ENCODE peak calls at places on chromosome 17, in four cellular contexts. One of them, this sample, is unnamed.

GRCh38 chr17:27810902-27811557 is 10.7 kb upstream of the NOS2 start:
- DNase-seq in COLO829: no peak
- DNase-seq in WERI-Rb-1: peak
- DNase-seq in GM23338: no peak
- DNase-seq in this sample: no peak

GRCh38 chr17:79707931-79708891 is 22.5 kb upstream of the ENPP7 start:
- DNase-seq in COLO829: peak
- DNase-seq in WERI-Rb-1: peak
- DNase-seq in GM23338: peak
- DNase-seq in this sample: peak

GRCh38 chr17:31690118-31690517 is 168.9 kb downstream of the COPRS start:
- DNase-seq in COLO829: no peak
- DNase-seq in WERI-Rb-1: no peak
- DNase-seq in GM23338: no peak
- DNase-seq in this sample: no peak

GRCh38 chr17:4074831-4075495 is 67.9 kb downstream of the ZZEF1 start:
- DNase-seq in COLO829: peak
- DNase-seq in WERI-Rb-1: no peak
- DNase-seq in GM23338: peak
- DNase-seq in this sample: peak

GRCh38 chr17:34539881-34540280 is 39.5 kb upstream of the TMEM132E start:
- DNase-seq in COLO829: no peak
- DNase-seq in WERI-Rb-1: no peak
- DNase-seq in GM23338: no peak
- DNase-seq in this sample: no peak

GRCh38 chr17:29847527-29847931 is 82.5 kb downstream of the SSH2 start:
- DNase-seq in COLO829: no peak
- DNase-seq in WERI-Rb-1: no peak
- DNase-seq in GM23338: peak
- DNase-seq in this sample: peak

GRCh38 chr17:67401598-67402504 is 24.8 kb downstream of the PITPNC1 start:
- DNase-seq in COLO829: no peak
- DNase-seq in WERI-Rb-1: no peak
- DNase-seq in GM23338: peak
- DNase-seq in this sample: no peak

GRCh38 chr17:79666111-79666510 is 55.3 kb upstream of the RBFOX3 start:
- DNase-seq in COLO829: no peak
- DNase-seq in WERI-Rb-1: peak
- DNase-seq in GM23338: no peak
- DNase-seq in this sample: no peak

GRCh38 chr17:1606352-1606985 is 22.2 kb downstream of the SLC43A2 start:
- DNase-seq in COLO829: no peak
- DNase-seq in WERI-Rb-1: no peak
- DNase-seq in GM23338: no peak
- DNase-seq in this sample: no peak

GRCh38 chr17:14793237-14793636 is 471.9 kb downstream of the PMP22 start:
- DNase-seq in COLO829: no peak
- DNase-seq in WERI-Rb-1: no peak
- DNase-seq in GM23338: no peak
- DNase-seq in this sample: no peak

GRCh38 chr17:79248843-79249242 is 174.2 kb downstream of the ENGASE start:
- DNase-seq in COLO829: no peak
- DNase-seq in WERI-Rb-1: no peak
- DNase-seq in GM23338: peak
- DNase-seq in this sample: no peak

GRCh38 chr17:82365586-82366295 is 5.8 kb upstream of the UTS2R start:
- DNase-seq in COLO829: no peak
- DNase-seq in WERI-Rb-1: peak
- DNase-seq in GM23338: no peak
- DNase-seq in this sample: no peak

GRCh38 chr17:16443390-16444257 is 28.3 kb downstream of the TRPV2 start:
- DNase-seq in COLO829: no peak
- DNase-seq in WERI-Rb-1: no peak
- DNase-seq in GM23338: no peak
- DNase-seq in this sample: no peak

GRCh38 chr17:83128306-83129240 is 49.2 kb downstream of the METRNL start:
- DNase-seq in COLO829: no peak
- DNase-seq in WERI-Rb-1: no peak
- DNase-seq in GM23338: no peak
- DNase-seq in this sample: no peak

GRCh38 chr17:63911657-63912100 is 621 bp upstream of the CSHL1 start:
- DNase-seq in COLO829: peak
- DNase-seq in WERI-Rb-1: peak
- DNase-seq in GM23338: peak
- DNase-seq in this sample: no peak

GRCh38 chr17:12386240-12386639 is 279.4 kb upstream of the MYOCD start:
- DNase-seq in COLO829: no peak
- DNase-seq in WERI-Rb-1: no peak
- DNase-seq in GM23338: no peak
- DNase-seq in this sample: no peak

GRCh38 chr17:63827002-63827800 is at the start of the genes FTSJ3 and PSMC5:
- DNase-seq in COLO829: peak
- DNase-seq in WERI-Rb-1: peak
- DNase-seq in GM23338: peak
- DNase-seq in this sample: peak

GRCh38 chr17:13393841-13394710 is 207.7 kb downstream of the HS3ST3A1 start:
- DNase-seq in COLO829: no peak
- DNase-seq in WERI-Rb-1: no peak
- DNase-seq in GM23338: no peak
- DNase-seq in this sample: peak

GRCh38 chr17:58352843-58353719 is 1.1 kb upstream of the SUPT4H1 start:
- DNase-seq in COLO829: peak
- DNase-seq in WERI-Rb-1: peak
- DNase-seq in GM23338: peak
- DNase-seq in this sample: peak

GRCh38 chr17:8175795-8176196 is 384 bp downstream of the TMEM107 start:
- DNase-seq in COLO829: no peak
- DNase-seq in WERI-Rb-1: no peak
- DNase-seq in GM23338: no peak
- DNase-seq in this sample: no peak

GRCh38 chr17:79340771-79341528 is 266.3 kb downstream of the ENGASE start:
- DNase-seq in COLO829: no peak
- DNase-seq in WERI-Rb-1: no peak
- DNase-seq in GM23338: no peak
- DNase-seq in this sample: no peak

GRCh38 chr17:50440838-50441829 is 15.1 kb downstream of the ACSF2 start:
- DNase-seq in COLO829: no peak
- DNase-seq in WERI-Rb-1: no peak
- DNase-seq in GM23338: no peak
- DNase-seq in this sample: no peak

GRCh38 chr17:1797323-1797722 is 32.4 kb downstream of the SMYD4 start:
- DNase-seq in COLO829: no peak
- DNase-seq in WERI-Rb-1: no peak
- DNase-seq in GM23338: no peak
- DNase-seq in this sample: peak

GRCh38 chr17:40551874-40552768 is 13.2 kb downstream of the CCR7 start:
- DNase-seq in COLO829: no peak
- DNase-seq in WERI-Rb-1: peak
- DNase-seq in GM23338: no peak
- DNase-seq in this sample: peak

GRCh38 chr17:27535178-27535928 is 79.1 kb downstream of the KSR1 start:
- DNase-seq in COLO829: no peak
- DNase-seq in WERI-Rb-1: no peak
- DNase-seq in GM23338: no peak
- DNase-seq in this sample: no peak

GRCh38 chr17:8846768-8847211 is 20.7 kb downstream of the PIK3R6 start:
- DNase-seq in COLO829: peak
- DNase-seq in WERI-Rb-1: peak
- DNase-seq in GM23338: peak
- DNase-seq in this sample: peak

GRCh38 chr17:76969598-76970172 is 101.5 kb downstream of the MGAT5B start:
- DNase-seq in COLO829: no peak
- DNase-seq in WERI-Rb-1: peak
- DNase-seq in GM23338: peak
- DNase-seq in this sample: no peak

GRCh38 chr17:27585153-27585681 is 45.8 kb upstream of the LGALS9 start:
- DNase-seq in COLO829: no peak
- DNase-seq in WERI-Rb-1: no peak
- DNase-seq in GM23338: no peak
- DNase-seq in this sample: no peak

GRCh38 chr17:68460715-68461114 is 3.4 kb upstream of the WIPI1 start:
- DNase-seq in COLO829: no peak
- DNase-seq in WERI-Rb-1: no peak
- DNase-seq in GM23338: no peak
- DNase-seq in this sample: no peak

GRCh38 chr17:61389670-61390478 is 9.8 kb upstream of the TBX2 start:
- DNase-seq in COLO829: no peak
- DNase-seq in WERI-Rb-1: peak
- DNase-seq in GM23338: peak
- DNase-seq in this sample: no peak

GRCh38 chr17:81337449-81337848 is 42.3 kb upstream of the SLC38A10 start:
- DNase-seq in COLO829: no peak
- DNase-seq in WERI-Rb-1: no peak
- DNase-seq in GM23338: peak
- DNase-seq in this sample: no peak

GRCh38 chr17:18262641-18263040 is 2.2 kb downstream of the MIEF2 start:
- DNase-seq in COLO829: no peak
- DNase-seq in WERI-Rb-1: no peak
- DNase-seq in GM23338: no peak
- DNase-seq in this sample: no peak

GRCh38 chr17:79600071-79600470 is 10.8 kb downstream of the RBFOX3 start:
- DNase-seq in COLO829: no peak
- DNase-seq in WERI-Rb-1: no peak
- DNase-seq in GM23338: no peak
- DNase-seq in this sample: no peak

GRCh38 chr17:63171428-63172205 is 205.6 kb downstream of the TANC2 start:
- DNase-seq in COLO829: peak
- DNase-seq in WERI-Rb-1: no peak
- DNase-seq in GM23338: no peak
- DNase-seq in this sample: no peak

GRCh38 chr17:63474174-63474913 is 2.5 kb upstream of the ACE start:
- DNase-seq in COLO829: no peak
- DNase-seq in WERI-Rb-1: no peak
- DNase-seq in GM23338: no peak
- DNase-seq in this sample: no peak

GRCh38 chr17:81044764-81045589 is 10.0 kb downstream of the BAIAP2 start:
- DNase-seq in COLO829: no peak
- DNase-seq in WERI-Rb-1: no peak
- DNase-seq in GM23338: no peak
- DNase-seq in this sample: peak

GRCh38 chr17:64423881-64424280 is 25.0 kb upstream of the MILR1 start:
- DNase-seq in COLO829: no peak
- DNase-seq in WERI-Rb-1: no peak
- DNase-seq in GM23338: no peak
- DNase-seq in this sample: no peak

GRCh38 chr17:29590979-29591736 is 1.7 kb upstream of the GIT1 start:
- DNase-seq in COLO829: no peak
- DNase-seq in WERI-Rb-1: peak
- DNase-seq in GM23338: peak
- DNase-seq in this sample: no peak

GRCh38 chr17:21232033-21232749 is 18.2 kb upstream of the TMEM11 start:
- DNase-seq in COLO829: no peak
- DNase-seq in WERI-Rb-1: no peak
- DNase-seq in GM23338: no peak
- DNase-seq in this sample: no peak